ENCODE peak calls at places on chromosome 6, in six cellular contexts. G is neural progenitor cell, F is AG10803, P is PC-3, U is psoas muscle, H is body of pancreas. S is an unnamed sample.

GRCh38 chr6:144939926-144940325 is 654.8 kb downstream of the UTRN start:
- DNase-seq in U (no peak), F (peak), H (no peak), G (no peak), P (no peak), S (no peak)

GRCh38 chr6:5389086-5389745 is 127.9 kb downstream of the FARS2 start:
- DNase-seq in G (no peak), F (peak), P (no peak), U (no peak), H (no peak), S (peak)

GRCh38 chr6:29631860-29632731 is 887 bp downstream of the GABBR1 start:
- DNase-seq in G (peak), H (peak), U (peak), P (peak), F (peak), S (no peak)

GRCh38 chr6:70398783-70399730 is 14.3 kb upstream of the FAM135A start:
- DNase-seq in F (peak), P (peak), H (peak), G (no peak), U (no peak), S (no peak)

GRCh38 chr6:56699066-56699654 is 56.5 kb upstream of the DST start:
- DNase-seq in P (peak), G (no peak), F (peak), H (no peak), U (no peak), S (no peak)

GRCh38 chr6:88339816-88340215 is 173.7 kb upstream of the CNR1 start:
- DNase-seq in G (no peak), F (peak), U (no peak), H (no peak), P (no peak), S (no peak)

GRCh38 chr6:163688971-163689370 is 274.5 kb downstream of the QKI start:
- DNase-seq in P (no peak), U (no peak), H (no peak), F (no peak), G (no peak), S (no peak)

GRCh38 chr6:39137235-39137634 is 22.2 kb upstream of the SAYSD1 start:
- DNase-seq in U (no peak), P (peak), H (peak), G (peak), F (peak), S (no peak)

GRCh38 chr6:139027620-139028182 is 844 bp upstream of the ABRACL start:
- DNase-seq in H (no peak), P (no peak), F (peak), G (peak), U (no peak), S (no peak)

GRCh38 chr6:72826744-72827438 is 205.0 kb downstream of the KCNQ5 start:
- DNase-seq in P (peak), F (peak), H (no peak), G (no peak), U (no peak), S (no peak)

GRCh38 chr6:157779705-157780604 is 43.1 kb upstream of the SNX9 start:
- DNase-seq in P (peak), G (no peak), U (no peak), H (no peak), F (peak), S (no peak)

GRCh38 chr6:34573567-34574183 is 17.5 kb upstream of the SPDEF start:
- DNase-seq in F (no peak), U (peak), G (no peak), P (no peak), H (no peak), S (no peak)

GRCh38 chr6:73200735-73201134 is 24.6 kb downstream of the KHDC1L start:
- DNase-seq in F (no peak), U (no peak), P (no peak), G (no peak), H (no peak), S (no peak)

GRCh38 chr6:90197854-90198496 is 98.7 kb downstream of the BACH2 start:
- DNase-seq in P (no peak), H (peak), U (peak), F (peak), G (peak), S (peak)

GRCh38 chr6:169839029-169839481 is 87.6 kb downstream of the ERMARD start:
- DNase-seq in H (no peak), U (no peak), P (no peak), G (no peak), F (no peak), S (no peak)

GRCh38 chr6:130666796-130667195 is 160.4 kb upstream of the SMLR1 start:
- DNase-seq in G (no peak), H (no peak), P (no peak), F (no peak), U (no peak), S (no peak)

GRCh38 chr6:70763754-70764153 is 96.1 kb downstream of the SMAP1 start:
- DNase-seq in U (no peak), P (no peak), G (no peak), H (no peak), F (peak), S (no peak)

GRCh38 chr6:13660893-13661292 is 45.8 kb downstream of the NOL7 start:
- DNase-seq in P (no peak), F (no peak), H (no peak), U (no peak), G (no peak), S (no peak)

GRCh38 chr6:27630727-27631613 is 158.1 kb upstream of the ZNF184 start:
- DNase-seq in G (peak), U (no peak), H (peak), P (peak), F (no peak), S (no peak)

GRCh38 chr6:134911532-134911931 is 38.4 kb downstream of the ALDH8A1 start:
- DNase-seq in U (no peak), P (peak), G (no peak), F (peak), H (no peak), S (peak)

GRCh38 chr6:123747515-123747914 is 56.1 kb upstream of the NKAIN2 start:
- DNase-seq in U (no peak), G (no peak), P (no peak), H (no peak), F (no peak), S (no peak)

GRCh38 chr6:35038076-35038475 is 103.1 kb downstream of the TCP11 start:
- DNase-seq in P (no peak), G (no peak), U (no peak), F (peak), H (no peak), S (no peak)

GRCh38 chr6:27814665-27815424 is 97.4 kb downstream of the OR2B2 start:
- DNase-seq in H (peak), U (no peak), P (peak), F (peak), G (peak), S (peak)

GRCh38 chr6:68559716-68560115 is 75.4 kb upstream of the ADGRB3 start:
- DNase-seq in F (no peak), G (peak), H (no peak), U (no peak), P (peak), S (no peak)

GRCh38 chr6:108198761-108199498 is 33.1 kb downstream of the NR2E1 start:
- DNase-seq in P (no peak), U (no peak), G (no peak), F (no peak), H (no peak), S (no peak)

GRCh38 chr6:122129313-122130025 is 270.0 kb upstream of the HSF2 start:
- DNase-seq in F (no peak), U (no peak), P (no peak), H (no peak), G (no peak), S (no peak)

GRCh38 chr6:84777888-84778287 is 13.5 kb upstream of the TBX18 start:
- DNase-seq in U (no peak), F (peak), G (no peak), P (peak), H (no peak), S (peak)

GRCh38 chr6:62623851-62624532 is 338.0 kb upstream of the KHDRBS2 start:
- DNase-seq in G (no peak), F (no peak), H (no peak), P (peak), U (no peak), S (no peak)

GRCh38 chr6:30463651-30464618 is 25.4 kb upstream of the HLA-E start:
- DNase-seq in G (no peak), H (peak), U (peak), P (peak), F (peak), S (no peak)

GRCh38 chr6:107491059-107491609 is 1.2 kb downstream of the SOBP start:
- DNase-seq in H (peak), U (peak), F (no peak), G (peak), P (no peak), S (no peak)

GRCh38 chr6:134169881-134170486 is 117.6 kb upstream of the SLC2A12 start:
- DNase-seq in P (no peak), H (peak), F (peak), G (no peak), U (peak), S (no peak)

GRCh38 chr6:137519629-137520176 is 25.5 kb upstream of the OLIG3 start:
- DNase-seq in H (no peak), U (no peak), F (no peak), G (peak), P (no peak), S (no peak)

GRCh38 chr6:127716425-127716930 is 139.5 kb downstream of the C6orf58 start:
- DNase-seq in P (no peak), U (no peak), G (no peak), F (no peak), H (no peak), S (no peak)

GRCh38 chr6:25172819-25173218 is 106.4 kb upstream of the CARMIL1 start:
- DNase-seq in P (peak), F (peak), U (no peak), G (no peak), H (no peak), S (peak)

GRCh38 chr6:118712955-118713354 is 61.6 kb upstream of the CEP85L start:
- DNase-seq in P (peak), H (no peak), F (peak), U (no peak), G (no peak), S (peak)

GRCh38 chr6:45265246-45265645 is 62.9 kb upstream of the RUNX2 start:
- DNase-seq in G (no peak), U (no peak), H (no peak), F (no peak), P (no peak), S (no peak)

GRCh38 chr6:60754879-60755278 is 1531.1 kb downstream of the KHDRBS2 start:
- DNase-seq in U (no peak), G (peak), P (no peak), H (no peak), F (no peak), S (no peak)

GRCh38 chr6:170049641-170050491 is 241.0 kb downstream of the DLL1 start:
- DNase-seq in F (peak), U (peak), P (no peak), H (peak), G (no peak), S (peak)

GRCh38 chr6:24919404-24919892 is 16.3 kb downstream of the RIPOR2 start:
- DNase-seq in F (no peak), P (no peak), H (no peak), U (no peak), G (no peak), S (no peak)

GRCh38 chr6:124868476-124868875 is 93.8 kb upstream of the RNF217 start:
- DNase-seq in G (no peak), H (no peak), U (no peak), F (no peak), P (peak), S (no peak)

GRCh38 chr6:7996538-7997225 is 67.5 kb downstream of the BLOC1S5 start:
- DNase-seq in U (no peak), G (no peak), P (no peak), F (peak), H (no peak), S (no peak)

GRCh38 chr6:7993952-7994351 is 70.2 kb downstream of the BLOC1S5 start:
- DNase-seq in P (peak), H (no peak), U (no peak), F (no peak), G (no peak), S (no peak)

GRCh38 chr6:7993399-7993798 is 70.8 kb downstream of the BLOC1S5 start:
- DNase-seq in P (no peak), H (no peak), F (no peak), G (no peak), U (no peak), S (no peak)

GRCh38 chr6:7991536-7991935 is 72.7 kb downstream of the BLOC1S5 start:
- DNase-seq in G (no peak), F (no peak), U (no peak), P (no peak), H (no peak), S (no peak)

GRCh38 chr6:7991992-7992815 is 72.0 kb downstream of the BLOC1S5 start:
- DNase-seq in G (peak), U (no peak), H (no peak), F (peak), P (peak), S (peak)
- TF ChIP-seq CTCF in G (peak), U (peak), H (no peak), F (peak), P (peak), S (peak)

GRCh38 chr6:393391-394221 is 2.1 kb downstream of the IRF4 start:
- DNase-seq in G (peak), P (no peak), F (no peak), U (peak), H (no peak), S (no peak)
- H3K4me3 ChIP-seq in G (peak), P (no peak), F (no peak), U (peak), H (no peak), S (no peak)

GRCh38 chr6:26538572-26538902 is 371 bp downstream of the HMGN4 start:
- DNase-seq in U (no peak), P (peak), G (peak), H (no peak), F (no peak), S (no peak)

GRCh38 chr6:26538936-26539615 is 910 bp downstream of the HMGN4 start:
- DNase-seq in P (no peak), F (no peak), G (peak), U (no peak), H (no peak), S (no peak)

GRCh38 chr6:26544473-26544872 is 6.3 kb downstream of the HMGN4 start:
- DNase-seq in P (no peak), U (no peak), G (no peak), F (no peak), H (no peak), S (no peak)

GRCh38 chr6:26545617-26546016 is 7.5 kb downstream of the HMGN4 start:
- DNase-seq in F (no peak), P (no peak), U (no peak), G (no peak), H (no peak), S (no peak)

DNA sequence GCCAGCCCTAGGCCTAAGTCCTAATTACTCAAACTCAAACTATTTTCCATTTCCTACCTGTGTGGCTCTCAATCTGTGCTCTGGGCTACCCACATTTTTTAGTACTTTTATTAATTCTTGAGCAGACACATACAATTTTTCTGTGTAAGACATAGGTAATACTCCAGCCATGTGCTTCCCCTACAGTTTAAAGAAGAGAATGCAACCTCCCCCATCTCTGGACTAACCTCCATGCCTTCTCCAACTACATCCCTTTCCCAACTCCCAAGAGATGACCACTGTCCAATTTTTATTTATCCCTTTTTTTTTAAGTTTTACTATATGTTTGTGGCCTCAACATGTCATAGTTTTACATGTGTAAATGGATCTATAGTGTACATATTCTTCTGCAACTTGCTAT is 5.8 kb downstream of the HMGN4 start:
- DNase-seq in F (no peak), G (no peak), U (no peak), P (peak), H (no peak), S (no peak)
- TF ChIP-seq CTCF in F (peak), G (peak), U (peak), P (peak), H (peak), S (peak)

GRCh38 chr6:142729618-142730017 is 215.4 kb downstream of the HIVEP2 start:
- DNase-seq in F (no peak), H (no peak), P (no peak), U (no peak), G (no peak), S (no peak)

GRCh38 chr6:142731611-142732010 is 213.4 kb downstream of the HIVEP2 start:
- DNase-seq in U (no peak), F (no peak), G (no peak), P (no peak), H (no peak), S (no peak)

GRCh38 chr6:142728367-142728766 is 216.6 kb downstream of the HIVEP2 start:
- DNase-seq in F (no peak), G (no peak), H (peak), P (no peak), U (no peak), S (no peak)

GRCh38 chr6:142726616-142727015 is 218.4 kb downstream of the HIVEP2 start:
- DNase-seq in P (no peak), F (no peak), G (no peak), H (no peak), U (no peak), S (no peak)

DNA sequence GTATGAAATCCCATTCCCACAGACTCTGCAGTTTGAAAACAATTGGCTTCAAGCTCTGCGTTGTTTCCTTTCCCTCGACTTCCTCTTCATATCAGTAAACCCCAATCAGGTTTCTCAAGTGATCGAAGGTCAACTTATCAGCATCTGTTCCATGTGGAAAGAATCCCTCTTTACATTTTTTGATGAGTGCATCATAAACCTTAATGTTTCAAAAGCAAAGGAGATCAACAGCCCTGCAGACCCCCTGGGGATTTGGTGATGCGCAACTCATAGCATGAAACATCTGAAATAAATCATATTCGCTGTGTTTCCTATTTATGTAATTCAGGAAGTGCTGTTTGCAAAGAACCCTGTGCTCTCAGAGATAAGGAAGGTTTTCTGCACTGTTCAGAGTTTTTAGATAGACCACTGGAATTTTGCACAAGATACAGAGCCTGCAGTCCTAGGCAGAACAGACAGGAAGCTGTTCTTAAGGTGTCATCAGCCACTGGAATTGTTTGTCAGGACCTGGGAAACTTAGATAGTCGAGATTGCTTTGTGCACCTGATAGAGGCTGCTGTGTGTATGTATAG is 216.0 kb downstream of the HIVEP2 start:
- DNase-seq in P (no peak), U (no peak), H (no peak), F (peak), G (no peak), S (peak)
- H3K4me3 ChIP-seq in P (no peak), U (no peak), H (no peak), F (no peak), G (no peak), S (no peak)

DNA sequence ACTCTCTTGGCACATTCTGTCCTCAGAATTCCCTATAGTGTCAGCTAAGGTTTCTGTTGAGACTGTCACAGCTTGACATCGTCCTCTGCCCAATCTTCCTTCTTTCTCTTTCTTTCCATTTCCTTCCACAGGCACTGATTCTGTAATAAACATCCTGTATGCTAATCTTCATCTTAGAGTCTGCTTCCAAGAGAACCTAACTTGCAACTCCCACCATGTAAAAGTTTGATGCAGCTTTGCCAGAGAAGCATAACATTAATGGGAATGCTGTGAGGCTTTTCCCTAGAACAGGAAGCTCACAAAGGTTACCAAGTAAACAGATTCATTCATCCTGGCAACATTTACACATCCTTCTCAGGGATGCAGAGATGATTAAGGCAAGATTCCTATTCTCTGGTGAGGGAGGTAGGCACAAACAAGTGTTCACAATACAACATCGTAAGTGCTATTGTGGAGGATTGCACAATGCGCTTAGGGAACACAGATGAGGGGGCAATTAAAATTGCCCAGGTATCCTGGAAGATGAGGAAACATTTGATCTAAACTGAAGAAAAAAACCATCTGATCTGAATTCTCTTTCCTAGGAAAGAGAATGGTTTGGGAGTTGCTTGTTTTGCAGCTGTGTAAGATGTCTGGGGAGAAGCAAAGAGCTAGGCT is 74.7 kb downstream of the GRM1 start:
- DNase-seq in U (no peak), G (no peak), P (no peak), H (no peak), F (no peak), S (no peak)
- TF ChIP-seq CTCF in U (no peak), G (no peak), P (no peak), H (no peak), F (no peak), S (no peak)

GRCh38 chr6:98825602-98826230 is 8.7 kb upstream of the POU3F2 start:
- DNase-seq in P (no peak), H (no peak), U (no peak), F (no peak), G (peak), S (no peak)
- H3K4me3 ChIP-seq in P (no peak), H (no peak), U (no peak), F (no peak), G (peak), S (no peak)

DNA sequence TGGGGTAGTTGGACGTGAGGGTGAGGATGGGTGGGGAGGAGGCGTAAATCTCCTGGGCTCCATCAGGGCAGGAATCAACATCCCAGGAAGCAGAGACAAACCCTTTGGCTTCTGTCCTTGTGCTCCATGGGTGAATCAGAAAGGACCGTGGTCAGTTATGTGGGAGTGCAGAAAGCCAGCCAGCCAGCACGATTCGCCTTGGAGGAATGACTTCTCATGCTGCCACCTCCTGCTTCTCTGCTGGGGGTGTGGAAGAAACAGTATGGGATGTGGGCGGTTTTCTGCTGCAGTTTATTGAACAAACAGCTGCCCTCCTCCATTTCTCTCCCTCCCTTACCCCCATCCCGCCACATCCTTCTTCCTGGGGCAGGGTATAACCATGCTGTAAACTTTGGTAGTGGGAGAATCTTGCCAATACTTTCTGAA is 214.5 kb downstream of the SOX4 start:
- DNase-seq in P (peak), H (no peak), G (no peak), U (no peak), F (peak), S (no peak)
- TF ChIP-seq CTCF in P (no peak), H (no peak), G (no peak), U (no peak), F (no peak), S (no peak)

S was measured in AG09309.